ENCODE peak calls at places on chromosomes 7 and 10, in eight cellular contexts. M is body of pancreas, W is uterus, P is astrocyte, L is hepatocyte, O is AG04449, K is K562, X is tibial artery. D is an unnamed sample.

GRCh38 chr7:46145412-46145811 is 224.3 kb upstream of the IGFBP3 start:
- DNase-seq in K (no peak), M (peak), W (peak), O (peak), X (no peak), L (peak), P (peak), D (peak)

GRCh38 chr7:120856621-120857352 is 1.2 kb downstream of the TSPAN12 start:
- DNase-seq in W (peak), M (peak), P (peak), L (peak), K (peak), O (no peak), X (peak), D (no peak)

GRCh38 chr7:18420758-18421157 is 74.8 kb upstream of the HDAC9 start:
- DNase-seq in O (no peak), K (no peak), M (no peak), P (peak), W (no peak), X (no peak), L (no peak), D (no peak)

GRCh38 chr7:84042110-84042539 is 152.5 kb downstream of the SEMA3A start:
- DNase-seq in X (no peak), O (peak), L (no peak), W (no peak), K (no peak), P (peak), M (no peak), D (no peak)

GRCh38 chr7:29478687-29479086 is 84.9 kb upstream of the PRR15 start:
- DNase-seq in P (no peak), W (no peak), X (no peak), L (no peak), K (no peak), M (no peak), O (no peak), D (no peak)

GRCh38 chr7:82677064-82677463 is 233.5 kb upstream of the CACNA2D1 start:
- DNase-seq in O (no peak), M (no peak), L (no peak), X (no peak), K (no peak), W (no peak), P (no peak), D (no peak)

GRCh38 chr7:3682028-3682712 is 381.1 kb downstream of the SDK1 start:
- DNase-seq in O (no peak), L (no peak), X (no peak), P (no peak), K (no peak), W (no peak), M (no peak), D (no peak)

GRCh38 chr10:20040012-20040411 is 223.8 kb downstream of the PLXDC2 start:
- DNase-seq in W (peak), P (no peak), K (no peak), L (peak), X (peak), M (no peak), O (no peak), D (no peak)

GRCh38 chr7:12031638-12032037 is 179.5 kb upstream of the TMEM106B start:
- DNase-seq in X (no peak), O (no peak), K (no peak), W (no peak), P (peak), L (peak), M (no peak), D (peak)

GRCh38 chr7:45911311-45911710 is 9.8 kb downstream of the IGFBP3 start:
- DNase-seq in O (no peak), L (no peak), W (no peak), X (no peak), P (no peak), K (no peak), M (no peak), D (no peak)

GRCh38 chr10:46019170-46019528 is 11.3 kb downstream of the NCOA4 start:
- DNase-seq in X (no peak), P (no peak), L (no peak), M (peak), W (no peak), K (no peak), O (no peak), D (no peak)

GRCh38 chr10:89352802-89353201 is 25.0 kb downstream of the IFIT3 start:
- DNase-seq in X (no peak), O (no peak), P (peak), L (no peak), M (no peak), W (no peak), K (no peak), D (no peak)

GRCh38 chr10:89348458-89348857 is 20.7 kb downstream of the IFIT3 start:
- DNase-seq in W (no peak), P (no peak), M (no peak), O (no peak), X (no peak), L (no peak), K (no peak), D (no peak)

GRCh38 chr10:89351402-89352038 is 23.7 kb downstream of the IFIT3 start:
- DNase-seq in W (no peak), K (no peak), O (no peak), P (peak), L (no peak), X (no peak), M (no peak), D (no peak)

GRCh38 chr10:89355373-89355772 is 22.5 kb upstream of the IFIT1B start:
- DNase-seq in K (no peak), W (no peak), M (no peak), X (no peak), L (no peak), O (no peak), P (peak), D (no peak)

DNA sequence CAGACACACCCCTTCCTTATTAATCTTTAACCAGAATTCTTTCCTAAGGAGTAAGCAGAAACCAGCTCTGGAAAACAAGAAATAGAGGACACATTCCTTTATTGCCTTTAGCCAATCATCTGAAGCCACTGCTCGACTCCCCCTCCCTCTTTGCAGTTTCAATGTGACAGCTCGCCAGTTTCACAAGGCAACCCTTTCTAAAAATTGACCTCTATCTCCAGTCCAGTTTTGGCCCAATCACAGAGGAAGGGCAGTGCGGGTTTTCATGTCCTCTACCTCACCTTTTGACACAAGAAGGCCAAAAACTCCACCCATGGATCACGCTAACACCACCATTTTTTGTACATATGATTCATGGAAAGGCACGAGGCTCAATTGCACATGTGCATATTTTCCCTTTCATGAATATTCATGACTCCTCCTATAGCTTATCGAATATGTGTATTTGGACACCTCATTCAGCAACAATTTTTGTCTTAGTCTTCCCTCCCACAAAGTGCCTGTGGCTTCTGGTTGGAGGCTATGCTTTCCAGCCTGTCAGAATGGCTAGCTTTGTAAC is 24.3 kb downstream of the IFIT3 start:
- DNase-seq in X (peak), K (no peak), P (peak), O (peak), L (peak), W (peak), M (peak), D (peak)
- H3K4me3 ChIP-seq in X (peak), K (no peak), P (peak), O (peak), L (no peak), W (no peak), M (no peak), D (peak)

GRCh38 chr10:124149143-124149542 is 55.7 kb upstream of the CHST15 start:
- DNase-seq in K (no peak), P (no peak), L (no peak), W (no peak), X (no peak), M (no peak), O (no peak), D (no peak)
- TF ChIP-seq CTCF in K (no peak), P (no peak), L (no peak), W (no peak), X (no peak), M (no peak), O (no peak), D (no peak)

DNA sequence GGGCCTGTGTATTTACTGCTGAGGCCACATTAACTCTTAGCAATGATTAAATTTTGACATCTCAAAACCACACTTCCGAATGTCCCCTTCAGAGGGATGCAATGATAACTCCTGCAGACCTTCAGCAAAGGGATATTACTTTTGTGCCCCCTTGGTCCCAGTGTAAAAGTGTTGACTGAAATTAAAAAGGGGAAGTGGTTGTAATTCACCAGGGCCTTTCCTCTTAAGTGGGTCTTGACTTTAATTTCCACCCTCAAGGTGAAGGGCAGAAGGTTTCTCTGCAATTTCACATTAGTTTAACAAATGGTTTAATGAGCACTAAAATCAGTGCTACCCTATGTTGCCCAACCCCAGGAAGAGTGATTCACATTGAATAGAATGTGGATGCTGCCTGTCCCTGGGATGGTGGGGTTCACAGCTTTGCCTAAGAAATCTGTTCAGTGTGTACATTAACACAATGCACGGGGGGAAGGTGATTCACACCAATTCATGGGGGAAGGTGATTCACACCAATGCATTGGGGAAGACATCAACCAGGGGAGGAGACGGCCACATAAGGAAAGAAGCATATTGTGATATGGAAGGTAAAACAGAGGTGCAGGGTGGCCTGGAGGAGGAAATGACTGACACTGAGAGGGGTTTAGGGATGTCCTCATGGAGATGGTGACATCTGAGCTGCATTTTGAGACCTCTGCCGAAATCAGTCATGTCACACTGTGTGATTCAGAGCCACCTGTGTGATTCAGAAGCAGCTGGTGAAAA is 19.4 kb upstream of the TNS3 start:
- DNase-seq in K (no peak), M (no peak), O (peak), W (no peak), X (no peak), P (peak), L (no peak), D (peak)
- H3K4me3 ChIP-seq in K (no peak), M (no peak), O (peak), W (no peak), X (no peak), P (peak), L (no peak), D (peak)

GRCh38 chr10:33010132-33011037 is 52.4 kb upstream of the ITGB1 start:
- DNase-seq in M (no peak), O (no peak), K (peak), L (peak), X (no peak), W (no peak), P (peak), D (peak)
- TF ChIP-seq CTCF in M (peak), O (peak), K (no peak), L (peak), X (no peak), W (no peak), P (peak), D (peak)

GRCh38 chr10:23381298-23381697 is 36.7 kb upstream of the C10orf67 start:
- DNase-seq in K (peak), W (no peak), M (no peak), X (no peak), O (no peak), P (no peak), L (no peak), D (no peak)
- H3K4me3 ChIP-seq in K (no peak), W (no peak), M (no peak), X (no peak), O (no peak), P (no peak), L (no peak), D (no peak)

GRCh38 chr10:13847201-13847631 is 260.5 kb downstream of the PRPF18 start:
- DNase-seq in W (no peak), P (no peak), L (no peak), M (no peak), K (peak), X (no peak), O (no peak), D (no peak)
- TF ChIP-seq CTCF in W (no peak), P (no peak), L (no peak), M (no peak), K (no peak), X (no peak), O (no peak), D (peak)

GRCh38 chr10:43203491-43204393 is 63.1 kb downstream of the RASGEF1A start:
- DNase-seq in K (peak), L (peak), W (peak), M (peak), X (peak), P (no peak), O (no peak), D (no peak)
- H3K4me3 ChIP-seq in K (peak), L (no peak), W (peak), M (no peak), X (no peak), P (no peak), O (no peak), D (peak)

GRCh38 chr10:75108684-75109458 is 2.6 kb upstream of the SAMD8 start:
- DNase-seq in X (no peak), W (no peak), P (no peak), K (peak), M (peak), O (no peak), L (peak), D (no peak)
- TF ChIP-seq CTCF in X (no peak), W (no peak), P (peak), K (peak), M (peak), O (peak), L (peak), D (peak)